ENCODE peak calls at places on chromosome 1, in ten cellular contexts. One of them, this sample, is unnamed.
A peak's percentile ranks its signal among the peaks of the same experiment; 100 is the strongest.

GRCh38 chr1:38013027-38013588 is 574 bp downstream of the UTP11 start:
- DNase-seq in PC-3: peak; percentile 45
- DNase-seq in heart right ventricle: no peak
- DNase-seq in fibroblast of lung: peak; percentile 80
- DNase-seq in fibroblast of the aortic adventitia: peak; percentile 61
- DNase-seq in transverse colon: no peak
- DNase-seq in left ventricle myocardium inferior: no peak
- DNase-seq in HFF-Myc: no peak
- DNase-seq in heart left ventricle: no peak
- DNase-seq in glutamatergic neuron: no peak
- DNase-seq in this sample: no peak

GRCh38 chr1:83960669-83961277 is 38.2 kb downstream of the TTLL7 start:
- DNase-seq in PC-3: no peak
- DNase-seq in heart right ventricle: no peak
- DNase-seq in fibroblast of lung: no peak
- DNase-seq in fibroblast of the aortic adventitia: no peak
- DNase-seq in transverse colon: no peak
- DNase-seq in left ventricle myocardium inferior: no peak
- DNase-seq in HFF-Myc: no peak
- DNase-seq in heart left ventricle: no peak
- DNase-seq in glutamatergic neuron: no peak
- DNase-seq in this sample: no peak

GRCh38 chr1:30878016-30878415 is 30.5 kb downstream of the SDC3 start:
- DNase-seq in PC-3: no peak
- DNase-seq in heart right ventricle: no peak
- DNase-seq in fibroblast of lung: no peak
- DNase-seq in fibroblast of the aortic adventitia: no peak
- DNase-seq in transverse colon: no peak
- DNase-seq in left ventricle myocardium inferior: no peak
- DNase-seq in HFF-Myc: no peak
- DNase-seq in heart left ventricle: no peak
- DNase-seq in glutamatergic neuron: no peak
- DNase-seq in this sample: no peak

GRCh38 chr1:28973850-28974841 is 59.8 kb downstream of the EPB41 start:
- DNase-seq in PC-3: peak; percentile 72
- DNase-seq in heart right ventricle: no peak
- DNase-seq in fibroblast of lung: peak; percentile 79
- DNase-seq in fibroblast of the aortic adventitia: peak; percentile 66
- DNase-seq in transverse colon: no peak
- DNase-seq in left ventricle myocardium inferior: no peak
- DNase-seq in HFF-Myc: peak; percentile 27
- DNase-seq in heart left ventricle: no peak
- DNase-seq in glutamatergic neuron: no peak
- DNase-seq in this sample: no peak

GRCh38 chr1:37892151-37893047 is 33.0 kb upstream of the MTF1 start:
- DNase-seq in PC-3: no peak
- DNase-seq in heart right ventricle: no peak
- DNase-seq in fibroblast of lung: peak; percentile 45
- DNase-seq in fibroblast of the aortic adventitia: peak; percentile 15
- DNase-seq in transverse colon: no peak
- DNase-seq in left ventricle myocardium inferior: no peak
- DNase-seq in HFF-Myc: no peak
- DNase-seq in heart left ventricle: no peak
- DNase-seq in glutamatergic neuron: no peak
- DNase-seq in this sample: no peak

GRCh38 chr1:61253912-61254628 is 171.7 kb downstream of the NFIA start:
- DNase-seq in PC-3: no peak
- DNase-seq in heart right ventricle: no peak
- DNase-seq in fibroblast of lung: no peak
- DNase-seq in fibroblast of the aortic adventitia: no peak
- DNase-seq in transverse colon: no peak
- DNase-seq in left ventricle myocardium inferior: no peak
- DNase-seq in HFF-Myc: no peak
- DNase-seq in heart left ventricle: no peak
- DNase-seq in glutamatergic neuron: no peak
- DNase-seq in this sample: no peak

GRCh38 chr1:210695041-210695440 is 366.3 kb downstream of the HHAT start:
- DNase-seq in PC-3: no peak
- DNase-seq in heart right ventricle: no peak
- DNase-seq in fibroblast of lung: no peak
- DNase-seq in fibroblast of the aortic adventitia: no peak
- DNase-seq in transverse colon: no peak
- DNase-seq in left ventricle myocardium inferior: no peak
- DNase-seq in HFF-Myc: no peak
- DNase-seq in heart left ventricle: no peak
- DNase-seq in glutamatergic neuron: no peak
- DNase-seq in this sample: no peak

GRCh38 chr1:28591708-28592313 is at the start of gene RAB42:
- DNase-seq in PC-3: no peak
- DNase-seq in heart right ventricle: peak; percentile 35
- DNase-seq in fibroblast of lung: peak; percentile 23
- DNase-seq in fibroblast of the aortic adventitia: no peak
- DNase-seq in transverse colon: peak; percentile 51
- DNase-seq in left ventricle myocardium inferior: peak; percentile 52
- DNase-seq in HFF-Myc: no peak
- DNase-seq in heart left ventricle: peak; percentile 48
- DNase-seq in glutamatergic neuron: no peak
- DNase-seq in this sample: peak; percentile 51

GRCh38 chr1:56644941-56645662 is at the start of gene PRKAA2:
- DNase-seq in PC-3: peak; percentile 52
- DNase-seq in heart right ventricle: peak; percentile 23
- DNase-seq in fibroblast of lung: peak; percentile 14
- DNase-seq in fibroblast of the aortic adventitia: no peak
- DNase-seq in transverse colon: peak; percentile 45
- DNase-seq in left ventricle myocardium inferior: peak; percentile 53
- DNase-seq in HFF-Myc: no peak
- DNase-seq in heart left ventricle: peak; percentile 61
- DNase-seq in glutamatergic neuron: peak; percentile 79
- DNase-seq in this sample: peak; percentile 54

GRCh38 chr1:7915826-7916225 is 24.8 kb downstream of the TNFRSF9 start:
- DNase-seq in PC-3: no peak
- DNase-seq in heart right ventricle: no peak
- DNase-seq in fibroblast of lung: no peak
- DNase-seq in fibroblast of the aortic adventitia: no peak
- DNase-seq in transverse colon: no peak
- DNase-seq in left ventricle myocardium inferior: no peak
- DNase-seq in HFF-Myc: no peak
- DNase-seq in heart left ventricle: no peak
- DNase-seq in glutamatergic neuron: no peak
- DNase-seq in this sample: no peak

GRCh38 chr1:105914403-105914802 is 1142.1 kb upstream of the PRMT6 start:
- DNase-seq in PC-3: no peak
- DNase-seq in heart right ventricle: no peak
- DNase-seq in fibroblast of lung: no peak
- DNase-seq in fibroblast of the aortic adventitia: no peak
- DNase-seq in transverse colon: no peak
- DNase-seq in left ventricle myocardium inferior: no peak
- DNase-seq in HFF-Myc: no peak
- DNase-seq in heart left ventricle: no peak
- DNase-seq in glutamatergic neuron: no peak
- DNase-seq in this sample: no peak

GRCh38 chr1:93552751-93553455 is 105.0 kb downstream of the FNBP1L start:
- DNase-seq in PC-3: no peak
- DNase-seq in heart right ventricle: no peak
- DNase-seq in fibroblast of lung: peak; percentile 57
- DNase-seq in fibroblast of the aortic adventitia: peak; percentile 65
- DNase-seq in transverse colon: no peak
- DNase-seq in left ventricle myocardium inferior: peak; percentile 50
- DNase-seq in HFF-Myc: no peak
- DNase-seq in heart left ventricle: peak; percentile 58
- DNase-seq in glutamatergic neuron: peak; percentile 69
- DNase-seq in this sample: no peak

GRCh38 chr1:149978547-149979023 is 31.9 kb downstream of the OTUD7B start:
- DNase-seq in PC-3: peak; percentile 72
- DNase-seq in heart right ventricle: no peak
- DNase-seq in fibroblast of lung: no peak
- DNase-seq in fibroblast of the aortic adventitia: no peak
- DNase-seq in transverse colon: peak; percentile 37
- DNase-seq in left ventricle myocardium inferior: no peak
- DNase-seq in HFF-Myc: no peak
- DNase-seq in heart left ventricle: no peak
- DNase-seq in glutamatergic neuron: no peak
- DNase-seq in this sample: no peak

GRCh38 chr1:169681094-169681493 is 30.3 kb downstream of the SELL start:
- DNase-seq in PC-3: no peak
- DNase-seq in heart right ventricle: no peak
- DNase-seq in fibroblast of lung: no peak
- DNase-seq in fibroblast of the aortic adventitia: no peak
- DNase-seq in transverse colon: no peak
- DNase-seq in left ventricle myocardium inferior: no peak
- DNase-seq in HFF-Myc: no peak
- DNase-seq in heart left ventricle: no peak
- DNase-seq in glutamatergic neuron: no peak
- DNase-seq in this sample: no peak

GRCh38 chr1:36269408-36269838 is 36.7 kb upstream of the SH3D21 start:
- DNase-seq in PC-3: no peak
- DNase-seq in heart right ventricle: no peak
- DNase-seq in fibroblast of lung: peak; percentile 28
- DNase-seq in fibroblast of the aortic adventitia: peak; percentile 33
- DNase-seq in transverse colon: peak; percentile 22
- DNase-seq in left ventricle myocardium inferior: no peak
- DNase-seq in HFF-Myc: no peak
- DNase-seq in heart left ventricle: no peak
- DNase-seq in glutamatergic neuron: no peak
- DNase-seq in this sample: no peak

GRCh38 chr1:239053269-239053668 is 333.1 kb upstream of the CHRM3 start:
- DNase-seq in PC-3: no peak
- DNase-seq in heart right ventricle: no peak
- DNase-seq in fibroblast of lung: no peak
- DNase-seq in fibroblast of the aortic adventitia: no peak
- DNase-seq in transverse colon: no peak
- DNase-seq in left ventricle myocardium inferior: no peak
- DNase-seq in HFF-Myc: no peak
- DNase-seq in heart left ventricle: no peak
- DNase-seq in glutamatergic neuron: no peak
- DNase-seq in this sample: no peak

GRCh38 chr1:226798427-226799411 is 59.6 kb upstream of the ITPKB start:
- DNase-seq in PC-3: no peak
- DNase-seq in heart right ventricle: no peak
- DNase-seq in fibroblast of lung: no peak
- DNase-seq in fibroblast of the aortic adventitia: no peak
- DNase-seq in transverse colon: peak; percentile 39
- DNase-seq in left ventricle myocardium inferior: no peak
- DNase-seq in HFF-Myc: no peak
- DNase-seq in heart left ventricle: no peak
- DNase-seq in glutamatergic neuron: no peak
- DNase-seq in this sample: peak; percentile 57

GRCh38 chr1:110766336-110766647 is 91.6 kb upstream of the KCNA3 start:
- DNase-seq in PC-3: no peak
- DNase-seq in heart right ventricle: no peak
- DNase-seq in fibroblast of lung: no peak
- DNase-seq in fibroblast of the aortic adventitia: no peak
- DNase-seq in transverse colon: no peak
- DNase-seq in left ventricle myocardium inferior: no peak
- DNase-seq in HFF-Myc: no peak
- DNase-seq in heart left ventricle: no peak
- DNase-seq in glutamatergic neuron: no peak
- DNase-seq in this sample: no peak
- TF ChIP-seq CTCF in PC-3: no peak
- TF ChIP-seq CTCF in heart right ventricle: no peak
- TF ChIP-seq CTCF in fibroblast of lung: no peak
- TF ChIP-seq CTCF in fibroblast of the aortic adventitia: no peak
- TF ChIP-seq CTCF in transverse colon: no peak
- TF ChIP-seq CTCF in left ventricle myocardium inferior: no peak
- TF ChIP-seq CTCF in HFF-Myc: no peak
- TF ChIP-seq CTCF in heart left ventricle: no peak
- TF ChIP-seq CTCF in glutamatergic neuron: peak; percentile 49
- TF ChIP-seq CTCF in this sample: no peak

GRCh38 chr1:244794071-244794470 is 41.4 kb upstream of the COX20 start:
- DNase-seq in PC-3: no peak
- DNase-seq in heart right ventricle: no peak
- DNase-seq in fibroblast of lung: no peak
- DNase-seq in fibroblast of the aortic adventitia: no peak
- DNase-seq in transverse colon: no peak
- DNase-seq in left ventricle myocardium inferior: no peak
- DNase-seq in HFF-Myc: no peak
- DNase-seq in heart left ventricle: no peak
- DNase-seq in glutamatergic neuron: no peak
- DNase-seq in this sample: no peak
- TF ChIP-seq CTCF in PC-3: no peak
- TF ChIP-seq CTCF in heart right ventricle: no peak
- TF ChIP-seq CTCF in fibroblast of lung: no peak
- TF ChIP-seq CTCF in fibroblast of the aortic adventitia: no peak
- TF ChIP-seq CTCF in transverse colon: no peak
- TF ChIP-seq CTCF in left ventricle myocardium inferior: no peak
- TF ChIP-seq CTCF in HFF-Myc: no peak
- TF ChIP-seq CTCF in heart left ventricle: no peak
- TF ChIP-seq CTCF in glutamatergic neuron: no peak
- TF ChIP-seq CTCF in this sample: no peak

DNA sequence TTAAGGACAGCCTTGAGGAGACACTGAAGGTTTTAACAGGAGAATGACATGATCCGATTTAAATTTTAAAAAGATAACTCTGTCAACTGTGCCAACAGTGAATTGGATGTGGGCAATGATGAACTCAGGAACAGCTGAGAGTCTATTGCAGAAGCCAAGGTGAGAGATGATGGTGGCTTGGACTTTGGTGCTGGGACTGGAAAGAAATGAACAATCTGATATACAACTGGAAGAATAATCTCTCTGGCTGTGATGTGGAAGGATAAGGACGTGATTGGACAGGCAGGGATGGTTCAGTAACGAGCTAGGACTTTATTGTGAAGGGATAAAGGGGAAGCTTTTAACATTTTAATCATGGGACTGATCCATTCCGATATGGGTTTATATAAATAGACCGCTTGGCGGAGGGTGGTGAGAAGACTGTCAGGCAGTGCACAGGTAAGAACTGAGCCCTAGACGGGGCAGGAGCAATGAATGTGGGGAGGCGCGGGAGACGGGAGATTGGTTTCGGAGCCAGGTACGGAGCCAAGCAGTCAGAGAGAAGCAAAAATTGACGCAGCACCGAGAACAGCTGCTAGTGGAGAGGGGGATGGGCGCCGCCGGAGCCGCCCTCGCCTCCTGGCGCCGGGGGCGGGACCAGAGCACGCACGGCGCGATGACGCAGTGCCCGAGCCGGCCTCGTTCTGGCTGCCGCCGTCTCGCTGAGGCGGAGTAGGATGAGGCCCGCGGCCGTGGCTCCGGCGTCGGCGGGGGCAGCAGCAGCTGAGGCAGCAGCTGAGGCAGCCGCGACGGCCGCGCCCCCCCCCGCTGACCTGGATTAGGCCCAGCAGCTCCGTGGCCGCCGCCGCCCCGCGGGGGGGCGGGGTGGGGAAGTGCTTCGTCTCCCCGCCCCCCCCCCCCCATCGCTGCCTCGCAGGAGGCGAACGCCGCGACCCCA is at the start of gene RNF11:
- DNase-seq in PC-3: peak; percentile 89
- DNase-seq in heart right ventricle: peak; percentile 92
- DNase-seq in fibroblast of lung: peak; percentile 85
- DNase-seq in fibroblast of the aortic adventitia: peak; percentile 84
- DNase-seq in transverse colon: peak; percentile 95
- DNase-seq in left ventricle myocardium inferior: peak; percentile 93
- DNase-seq in HFF-Myc: peak; percentile 50
- DNase-seq in heart left ventricle: peak; percentile 95
- DNase-seq in glutamatergic neuron: peak; percentile 94
- DNase-seq in this sample: peak; percentile 95
- TF ChIP-seq CTCF in PC-3: no peak
- TF ChIP-seq CTCF in heart right ventricle: no peak
- TF ChIP-seq CTCF in fibroblast of lung: no peak
- TF ChIP-seq CTCF in fibroblast of the aortic adventitia: no peak
- TF ChIP-seq CTCF in transverse colon: peak; percentile 17
- TF ChIP-seq CTCF in left ventricle myocardium inferior: peak; percentile 8
- TF ChIP-seq CTCF in HFF-Myc: no peak
- TF ChIP-seq CTCF in heart left ventricle: no peak
- TF ChIP-seq CTCF in glutamatergic neuron: no peak
- TF ChIP-seq CTCF in this sample: no peak

GRCh38 chr1:41975850-41976569 is 57.3 kb upstream of the HIVEP3 start:
- DNase-seq in PC-3: no peak
- DNase-seq in heart right ventricle: no peak
- DNase-seq in fibroblast of lung: no peak
- DNase-seq in fibroblast of the aortic adventitia: no peak
- DNase-seq in transverse colon: no peak
- DNase-seq in left ventricle myocardium inferior: no peak
- DNase-seq in HFF-Myc: no peak
- DNase-seq in heart left ventricle: no peak
- DNase-seq in glutamatergic neuron: no peak
- DNase-seq in this sample: no peak
- TF ChIP-seq CTCF in PC-3: no peak
- TF ChIP-seq CTCF in heart right ventricle: no peak
- TF ChIP-seq CTCF in fibroblast of lung: no peak
- TF ChIP-seq CTCF in fibroblast of the aortic adventitia: no peak
- TF ChIP-seq CTCF in transverse colon: no peak
- TF ChIP-seq CTCF in left ventricle myocardium inferior: no peak
- TF ChIP-seq CTCF in HFF-Myc: no peak
- TF ChIP-seq CTCF in heart left ventricle: no peak
- TF ChIP-seq CTCF in glutamatergic neuron: no peak
- TF ChIP-seq CTCF in this sample: no peak

This sample was measured in GM13977.